ENCODE peak calls at places on chromosomes 4 and X, in four cellular contexts. J, O, N and U are unnamed samples.

GRCh38 chrX:153639177-153640044 is 7.6 kb upstream of the DUSP9 start:
- DNase-seq in J (no peak), O (no peak), N (no peak), U (no peak)

GRCh38 chr4:173680278-173680677 is 150.2 kb upstream of the HAND2 start:
- DNase-seq in J (no peak), O (no peak), N (no peak), U (no peak)

GRCh38 chrX:43278440-43278839 is 377.7 kb upstream of the MAOA start:
- DNase-seq in J (no peak), O (no peak), N (no peak), U (no peak)

GRCh38 chr4:72312032-72312650 is 256.9 kb downstream of the ADAMTS3 start:
- DNase-seq in J (no peak), O (peak), N (no peak), U (no peak)

GRCh38 chrX:138128025-138128671 is 562.2 kb downstream of the ZIC3 start:
- DNase-seq in J (peak), O (peak), N (peak), U (peak)

GRCh38 chr4:162015090-162015489 is 148.7 kb downstream of the FSTL5 start:
- DNase-seq in J (no peak), O (no peak), N (no peak), U (no peak)

GRCh38 chrX:40483502-40483901 is 97.3 kb upstream of the ATP6AP2 start:
- DNase-seq in J (no peak), O (no peak), N (no peak), U (no peak)

GRCh38 chrX:46611658-46612362 is 38.2 kb downstream of the CHST7 start:
- DNase-seq in J (no peak), O (no peak), N (no peak), U (no peak)

GRCh38 chrX:63434665-63435064 is 83.5 kb upstream of the SPIN4 start:
- DNase-seq in J (peak), O (no peak), N (no peak), U (peak)

GRCh38 chr4:108192056-108192455 is 23.3 kb upstream of the LEF1 start:
- DNase-seq in J (no peak), O (no peak), N (no peak), U (no peak)

GRCh38 chr4:159487284-159487747 is 384.4 kb downstream of the RAPGEF2 start:
- DNase-seq in J (peak), O (peak), N (peak), U (peak)

GRCh38 chr4:51862199-51862598 is 19.2 kb downstream of the DCUN1D4 start:
- DNase-seq in J (no peak), O (no peak), N (no peak), U (no peak)

GRCh38 chr4:76546282-76547166 is 111.5 kb downstream of the SHROOM3 start:
- DNase-seq in J (no peak), O (no peak), N (no peak), U (no peak)

GRCh38 chr4:184416913-184417734 is 57.2 kb downstream of the IRF2 start:
- DNase-seq in J (no peak), O (no peak), N (no peak), U (no peak)

GRCh38 chrX:149527705-149528104 is 13.1 kb upstream of the EOLA1 start:
- DNase-seq in J (peak), O (peak), N (peak), U (no peak)

GRCh38 chr4:140756292-140757219 is at the start of gene TBC1D9:
- DNase-seq in J (no peak), O (peak), N (peak), U (peak)

GRCh38 chr4:146333187-146333894 is 119.0 kb downstream of the REELD1 start:
- DNase-seq in J (no peak), O (peak), N (no peak), U (no peak)

GRCh38 chrX:110210417-110211139 is 107.3 kb downstream of the AMMECR1 start:
- DNase-seq in J (no peak), O (peak), N (no peak), U (peak)

GRCh38 chr4:126604273-126604867 is 1028.4 kb upstream of the INTU start:
- DNase-seq in J (peak), O (peak), N (no peak), U (peak)

GRCh38 chrX:38970074-38970473 is 168.8 kb downstream of the MID1IP1 start:
- DNase-seq in J (no peak), O (no peak), N (no peak), U (no peak)

GRCh38 chr4:158314756-158315487 is 104.6 kb downstream of the TMEM144 start:
- DNase-seq in J (no peak), O (no peak), N (no peak), U (no peak)

GRCh38 chr4:57369446-57369845 is 259.3 kb upstream of the IGFBP7 start:
- DNase-seq in J (no peak), O (no peak), N (no peak), U (no peak)

GRCh38 chrX:110086162-110086915 is 83.4 kb downstream of the TMEM164 start:
- DNase-seq in J (no peak), O (peak), N (no peak), U (no peak)

GRCh38 chr4:181420950-181421349 is 822.3 kb upstream of the TENM3 start:
- DNase-seq in J (no peak), O (no peak), N (no peak), U (no peak)

GRCh38 chr4:5217411-5217810 is 166.1 kb downstream of the STK32B start:
- DNase-seq in J (no peak), O (no peak), N (no peak), U (no peak)

GRCh38 chr4:176964116-176964691 is 171.5 kb upstream of the VEGFC start:
- DNase-seq in J (no peak), O (no peak), N (no peak), U (peak)
- TF ChIP-seq TCF7L2 in J (no peak), O (no peak), N (no peak), U (no peak)

GRCh38 chrX:48834383-48834709 is 1.1 kb downstream of the PCSK1N start:
- DNase-seq in J (no peak), O (no peak), N (no peak), U (no peak)
- H3K27ac ChIP-seq in J (no peak), O (peak), N (no peak), U (no peak)

GRCh38 chr4:11914406-11914805 is 485.7 kb upstream of the HS3ST1 start:
- DNase-seq in J (no peak), O (no peak), N (no peak), U (no peak)
- TF ChIP-seq TCF7L2 in J (no peak), O (no peak), N (no peak), U (no peak)

DNA sequence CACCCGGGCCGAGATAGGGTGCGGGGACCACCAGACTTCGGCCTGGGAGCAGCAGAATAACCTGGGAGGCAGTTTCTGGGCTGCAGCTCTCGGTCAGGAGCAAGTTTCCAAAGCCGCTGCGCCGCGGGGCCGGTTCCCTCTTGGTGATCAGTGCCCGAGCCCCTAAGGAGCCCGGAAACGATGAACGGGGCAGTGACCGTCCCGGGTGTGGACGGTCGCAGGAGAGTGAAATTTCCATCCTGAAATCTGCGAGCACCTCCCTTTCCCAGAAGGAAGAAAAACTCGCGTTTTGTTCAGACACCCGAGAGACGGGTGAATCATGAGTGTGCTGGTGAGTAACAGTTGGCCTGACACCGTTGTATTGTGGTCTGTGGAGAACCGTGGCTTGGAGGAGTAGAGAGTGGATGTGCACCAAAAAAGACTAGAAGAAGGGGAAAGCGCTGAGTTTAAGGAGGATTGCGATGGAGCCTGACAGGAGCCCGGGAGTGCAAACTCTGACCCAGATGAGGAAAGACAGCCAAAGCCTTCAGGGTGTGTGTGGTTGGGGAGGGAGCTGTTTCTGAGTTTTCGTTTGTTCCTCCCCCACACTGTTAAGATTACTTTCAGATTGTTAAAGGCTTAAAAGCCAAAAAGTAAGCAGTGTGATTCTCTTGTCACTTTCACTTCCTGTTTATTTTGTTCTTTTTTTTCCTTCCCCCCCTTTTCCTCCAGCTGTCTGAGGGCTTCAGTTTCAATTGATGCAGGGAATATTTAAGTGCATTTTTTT is 824 bp downstream of the MCUB start:
- DNase-seq in J (peak), O (no peak), N (no peak), U (no peak)
- H3K27ac ChIP-seq in J (no peak), O (peak), N (peak), U (peak)

GRCh38 chr4:6594341-6594740 is 19.4 kb downstream of the MAN2B2 start:
- DNase-seq in J (no peak), O (no peak), N (no peak), U (no peak)
- TF ChIP-seq TCF7L2 in J (no peak), O (no peak), N (no peak), U (no peak)

GRCh38 chr4:186669159-186669720 is 54.4 kb downstream of the FAT1 start:
- DNase-seq in J (no peak), O (peak), N (no peak), U (no peak)

GRCh38 chr4:186666750-186667149 is 56.9 kb downstream of the FAT1 start:
- DNase-seq in J (no peak), O (no peak), N (no peak), U (no peak)

GRCh38 chr4:186666252-186666651 is 57.4 kb downstream of the FAT1 start:
- DNase-seq in J (no peak), O (no peak), N (no peak), U (no peak)

DNA sequence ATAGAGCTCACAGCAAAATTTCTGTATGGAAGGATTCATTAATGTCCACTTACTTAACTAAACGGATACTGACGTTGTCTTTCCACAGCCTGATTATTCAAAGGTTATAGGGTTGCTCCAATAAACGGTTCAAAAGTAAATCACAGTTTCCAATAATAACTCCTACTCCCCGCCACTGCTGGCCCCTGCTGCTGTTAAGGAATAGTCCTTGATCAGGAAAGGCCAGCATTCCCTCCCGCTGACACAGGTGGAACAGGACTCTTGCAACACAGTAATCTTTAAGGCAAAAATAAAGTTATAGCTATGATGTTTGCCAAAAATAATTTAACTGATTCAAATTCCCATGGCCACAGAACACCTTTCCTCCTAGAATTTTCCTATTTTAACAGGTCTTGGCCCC is 53.9 kb downstream of the FAT1 start:
- DNase-seq in J (no peak), O (no peak), N (no peak), U (no peak)
- H3K27ac ChIP-seq in J (no peak), O (no peak), N (peak), U (peak)

GRCh38 chr4:169282429-169283113 is 11.8 kb upstream of the SH3RF1 start:
- DNase-seq in J (no peak), O (no peak), N (peak), U (no peak)

GRCh38 chr4:169283114-169283509 is 12.4 kb upstream of the SH3RF1 start:
- DNase-seq in J (no peak), O (no peak), N (peak), U (no peak)

DNA sequence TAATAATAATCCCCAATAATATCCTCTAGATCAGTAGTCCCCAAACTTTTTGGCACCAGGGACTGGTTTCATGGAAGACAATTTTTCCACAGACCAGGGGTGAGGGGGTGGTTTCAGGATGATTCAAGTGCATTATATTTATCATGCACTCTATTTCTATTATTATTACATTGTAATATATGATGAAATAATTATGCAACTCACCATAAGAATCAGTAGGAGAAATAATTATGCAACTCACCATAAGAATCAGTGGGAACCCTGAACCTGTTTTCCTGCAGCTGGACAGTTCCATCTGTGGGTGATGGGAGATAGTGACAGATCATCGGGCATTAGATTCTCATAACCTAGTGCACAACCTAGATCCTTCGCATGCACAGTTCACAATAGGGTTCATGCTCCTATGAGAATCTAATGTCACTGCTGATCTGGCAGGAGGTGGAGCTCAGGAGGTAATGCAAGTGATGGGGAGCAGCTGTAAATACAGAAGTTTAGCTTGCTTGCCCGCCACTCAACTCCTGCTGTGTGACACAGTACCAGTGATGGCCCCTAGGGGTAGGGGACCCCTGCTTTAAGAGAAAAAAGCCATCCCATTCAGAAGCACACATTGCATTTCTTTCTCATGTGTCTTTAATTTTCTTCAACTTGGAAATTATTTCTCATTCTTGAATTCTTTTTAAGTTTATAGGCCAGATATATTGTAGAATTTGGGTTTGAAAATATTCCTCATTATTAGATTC is 16.0 kb upstream of the SH3RF1 start:
- DNase-seq in J (peak), O (no peak), N (no peak), U (no peak)
- TF ChIP-seq TCF7L2 in J (no peak), O (no peak), N (no peak), U (no peak)

GRCh38 chrX:81120270-81120935 is 81.3 kb downstream of the HMGN5 start:
- DNase-seq in J (no peak), O (no peak), N (no peak), U (no peak)
- H3K27ac ChIP-seq in J (peak), O (no peak), N (no peak), U (no peak)

GRCh38 chr4:174764105-174764729 is 64.8 kb downstream of the GLRA3 start:
- DNase-seq in J (peak), O (peak), N (peak), U (peak)
- TF ChIP-seq TCF7L2 in J (no peak), O (no peak), N (no peak), U (no peak)